ENCODE peak calls at places on chromosomes 16 and 17, in eight cellular contexts. O, F, L, K, I, M, G and W are unnamed samples.
A peak's percentile ranks its signal among the peaks of the same experiment; 100 is the strongest.

GRCh38 chr16:81476732-81477131 is 32.1 kb downstream of the CMIP start:
- DNase-seq in O (no peak), F (no peak), L (no peak), K (no peak), I (no peak), M (no peak), G (no peak), W (no peak)

GRCh38 chr17:62805234-62805633 is 2.9 kb downstream of the MARCHF10 start:
- DNase-seq in O (no peak), F (no peak), L (no peak), K (no peak), I (no peak), M (no peak), G (no peak), W (no peak)

GRCh38 chr17:75130632-75131277 is 787 bp downstream of the NT5C start:
- DNase-seq in O (peak; percentile 42), F (peak; percentile 72), L (peak; percentile 84), K (peak; percentile 40), I (no peak), M (peak; percentile 49), G (peak; percentile 68), W (no peak)

GRCh38 chr17:61662771-61663170 is 71.8 kb upstream of the NACA2 start:
- DNase-seq in O (peak; percentile 9), F (no peak), L (no peak), K (peak; percentile 3), I (peak; percentile 27), M (peak; percentile 20), G (no peak), W (no peak)

GRCh38 chr16:66857437-66857836 is 13.2 kb downstream of the CA7 start:
- DNase-seq in O (no peak), F (no peak), L (no peak), K (no peak), I (no peak), M (no peak), G (no peak), W (no peak)

GRCh38 chr16:3173892-3174617 is 13.9 kb upstream of the OR1F1 start:
- DNase-seq in O (no peak), F (peak; percentile 67), L (peak; percentile 48), K (no peak), I (no peak), M (no peak), G (peak; percentile 71), W (no peak)

GRCh38 chr16:76791151-76791550 is 399.8 kb upstream of the MON1B start:
- DNase-seq in O (no peak), F (no peak), L (no peak), K (no peak), I (no peak), M (no peak), G (no peak), W (no peak)

GRCh38 chr16:2584742-2585650 is 47.2 kb downstream of the PDPK1 start:
- DNase-seq in O (no peak), F (no peak), L (peak; percentile 78), K (no peak), I (no peak), M (no peak), G (no peak), W (no peak)

GRCh38 chr17:30586818-30587595 is 109.8 kb downstream of the GOSR1 start:
- DNase-seq in O (peak; percentile 54), F (peak; percentile 62), L (no peak), K (no peak), I (peak; percentile 31), M (peak; percentile 21), G (peak; percentile 21), W (no peak)

GRCh38 chr17:56125830-56126819 is 27.1 kb upstream of the ANKFN1 start:
- DNase-seq in O (peak; percentile 56), F (peak; percentile 15), L (no peak), K (peak; percentile 81), I (peak; percentile 19), M (peak; percentile 80), G (peak; percentile 28), W (no peak)

GRCh38 chr16:14496786-14497185 is 133.3 kb downstream of the PARN start:
- DNase-seq in O (no peak), F (no peak), L (no peak), K (no peak), I (no peak), M (no peak), G (no peak), W (no peak)

GRCh38 chr17:4854181-4854681 is 21.1 kb downstream of the MINK1 start:
- DNase-seq in O (no peak), F (peak; percentile 99), L (no peak), K (no peak), I (no peak), M (peak; percentile 24), G (no peak), W (no peak)

GRCh38 chr17:55062921-55063320 is 94.4 kb downstream of the STXBP4 start:
- DNase-seq in O (peak; percentile 32), F (peak; percentile 89), L (no peak), K (no peak), I (no peak), M (no peak), G (no peak), W (no peak)

GRCh38 chr16:81405702-81406113 is 38.9 kb upstream of the CMIP start:
- DNase-seq in O (peak; percentile 80), F (peak; percentile 98), L (peak; percentile 36), K (peak; percentile 90), I (peak; percentile 59), M (peak; percentile 92), G (no peak), W (no peak)

GRCh38 chr16:88784074-88784855 is 755 bp downstream of the PIEZO1 start:
- DNase-seq in O (peak; percentile 75), F (peak; percentile 83), L (peak; percentile 94), K (peak; percentile 41), I (no peak), M (peak; percentile 85), G (peak; percentile 63), W (peak; percentile 86)

GRCh38 chr17:54888254-54888653 is 12.4 kb upstream of the TOM1L1 start:
- DNase-seq in O (no peak), F (no peak), L (no peak), K (no peak), I (no peak), M (no peak), G (no peak), W (no peak)

GRCh38 chr17:80101160-80101945 is at the start of gene GAA:
- DNase-seq in O (peak; percentile 78), F (peak; percentile 79), L (peak; percentile 93), K (no peak), I (peak; percentile 43), M (peak; percentile 77), G (peak; percentile 86), W (no peak)

GRCh38 chr16:57608462-57609113 is 19.8 kb upstream of the ADGRG1 start:
- DNase-seq in O (no peak), F (no peak), L (peak; percentile 38), K (no peak), I (no peak), M (no peak), G (peak; percentile 1), W (peak; percentile 54)

GRCh38 chr16:26491962-26492361 is 574.8 kb upstream of the C16orf82 start:
- DNase-seq in O (no peak), F (no peak), L (no peak), K (no peak), I (no peak), M (no peak), G (no peak), W (no peak)

DNA sequence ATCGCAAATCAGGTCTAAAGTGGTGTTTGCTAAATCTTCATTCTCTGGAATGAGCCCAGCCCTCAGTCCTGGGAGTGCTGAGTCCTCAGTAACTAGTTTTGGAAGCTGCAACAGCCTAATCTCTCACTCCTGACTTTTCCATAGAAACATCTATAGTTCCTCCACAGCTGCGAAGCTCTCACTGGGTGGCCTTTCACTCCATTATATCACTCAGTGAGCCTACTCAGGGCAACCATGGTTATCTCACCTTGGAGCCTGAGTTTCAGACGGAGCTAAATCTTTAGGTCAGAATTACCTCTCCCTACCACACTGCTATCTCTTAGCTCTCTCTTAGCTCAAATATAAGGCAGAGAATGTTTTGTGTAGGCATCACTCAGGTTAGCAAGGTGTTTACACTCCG is 575.5 kb upstream of the C16orf82 start:
- DNase-seq in O (no peak), F (no peak), L (no peak), K (no peak), I (no peak), M (no peak), G (no peak), W (no peak)
- TF ChIP-seq CTCF in O (no peak), F (no peak), L (no peak), K (no peak), I (no peak), M (no peak), G (no peak), W (no peak)

DNA sequence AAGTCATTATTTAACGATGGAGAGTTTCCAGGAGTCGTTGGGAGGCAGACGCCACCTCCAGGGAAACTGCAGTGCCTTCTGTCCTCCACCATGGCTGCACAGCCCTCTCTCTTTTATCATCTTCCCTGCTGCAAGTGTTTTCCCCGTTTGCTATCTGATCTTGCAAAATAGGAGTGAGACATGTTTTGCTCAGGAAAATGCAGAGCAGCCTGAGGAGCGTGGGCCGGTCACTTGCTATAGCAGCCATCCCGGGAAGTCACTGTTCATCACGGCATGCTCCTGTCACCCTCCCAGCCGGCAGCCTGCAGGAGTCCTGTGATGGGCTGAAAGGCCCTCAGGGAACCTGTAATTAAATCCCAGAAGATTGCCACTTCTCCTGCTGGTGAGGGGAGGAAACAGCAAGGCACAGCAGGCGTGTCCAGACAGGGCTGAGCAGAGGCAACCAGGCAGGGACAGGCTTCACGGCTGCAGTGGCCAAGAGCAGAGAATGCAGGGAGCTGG is 143.1 kb downstream of the GSG1L start:
- DNase-seq in O (no peak), F (peak; percentile 51), L (no peak), K (no peak), I (no peak), M (no peak), G (no peak), W (no peak)
- TF ChIP-seq CTCF in O (peak; percentile 9), F (peak; percentile 42), L (no peak), K (peak; percentile 28), I (peak; percentile 30), M (peak; percentile 15), G (no peak), W (peak; percentile 35)

GRCh38 chr16:73217654-73218053 is 169.7 kb upstream of the ZFHX3 start:
- DNase-seq in O (no peak), F (no peak), L (no peak), K (no peak), I (no peak), M (no peak), G (no peak), W (no peak)
- TF ChIP-seq CTCF in O (no peak), F (no peak), L (no peak), K (no peak), I (peak; percentile 27), M (no peak), G (no peak), W (peak; percentile 66)

DNA sequence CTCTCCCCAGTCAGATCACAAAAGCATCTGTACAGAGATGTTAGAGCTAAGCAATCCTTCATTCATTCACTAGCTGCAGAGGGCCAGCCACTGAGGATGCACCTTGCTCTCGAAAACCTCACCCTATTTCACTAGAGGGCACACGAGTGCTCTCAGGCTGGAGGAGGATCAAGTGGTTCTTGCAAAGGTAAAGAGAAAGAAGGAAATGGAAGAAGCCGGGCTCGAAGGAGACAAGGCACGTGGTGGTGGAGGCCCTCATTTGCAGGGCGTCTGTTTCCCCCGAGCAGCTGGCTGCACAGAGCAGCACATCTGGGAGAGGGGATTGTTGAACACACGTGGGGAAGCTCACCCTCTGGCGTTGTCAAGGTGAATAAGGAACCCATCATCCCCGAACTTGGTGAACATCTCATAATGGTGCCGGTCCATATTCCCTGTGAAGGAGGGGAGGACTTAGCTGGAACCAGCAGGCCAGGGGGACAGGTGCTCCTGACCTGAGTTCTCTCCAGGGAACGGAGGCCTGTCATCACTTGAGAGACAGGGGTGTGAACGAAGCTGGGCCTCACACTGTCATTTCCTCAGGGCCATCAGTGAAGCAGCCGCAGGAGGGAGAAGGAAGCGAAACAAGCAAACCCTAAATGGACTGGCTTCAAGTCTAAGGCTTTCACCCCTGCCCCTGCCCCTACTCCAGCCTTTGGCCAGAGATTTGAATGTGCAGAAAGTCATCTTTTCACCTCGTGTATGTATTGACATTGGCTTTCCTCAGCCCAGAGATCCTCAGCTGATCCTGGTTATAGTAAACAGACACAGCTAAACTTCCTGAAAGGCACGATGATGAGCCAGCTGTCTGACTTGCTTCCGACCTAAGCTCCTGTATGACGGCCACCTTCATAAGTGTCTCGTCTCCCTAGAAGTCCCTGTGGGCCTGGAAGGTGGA is 27.6 kb downstream of the PRKAR1A start:
- DNase-seq in O (peak; percentile 13), F (peak; percentile 55), L (no peak), K (no peak), I (peak; percentile 20), M (peak; percentile 54), G (no peak), W (no peak)
- TF ChIP-seq CTCF in O (peak; percentile 26), F (peak; percentile 55), L (no peak), K (peak; percentile 7), I (peak; percentile 29), M (peak; percentile 52), G (no peak), W (no peak)